ENCODE peak calls at places on chromosome 6, in five cellular contexts. D is PC-3, P is colonic mucosa, T is IMR-90, J is tibial artery. O is an unnamed sample. For H3K27me3, the result is how much of the 10 kb centered on the place peaks cover.

GRCh38 chr6:160248538-160248937 is 10.1 kb downstream of the SLC22A2 start:
- DNase-seq in D (peak), P (no peak), T (no peak), J (no peak), O (no peak)

GRCh38 chr6:111588366-111588765 is 17.3 kb downstream of the TRAF3IP2 start:
- DNase-seq in D (no peak), P (no peak), T (no peak), J (no peak), O (no peak)

GRCh38 chr6:36822506-36823269 is 16.6 kb downstream of the CPNE5 start:
- DNase-seq in D (no peak), P (no peak), T (no peak), J (no peak), O (no peak)

GRCh38 chr6:124958759-124959354 is 3.4 kb upstream of the RNF217 start:
- DNase-seq in D (no peak), P (no peak), T (peak), J (no peak), O (no peak)

GRCh38 chr6:7691675-7692452 is 34.0 kb upstream of the BMP6 start:
- DNase-seq in D (peak), P (peak), T (peak), J (no peak), O (no peak)

GRCh38 chr6:27133281-27134227 is 113.9 kb upstream of the PRSS16 start:
- DNase-seq in D (peak), P (peak), T (peak), J (peak), O (no peak)

GRCh38 chr6:92180090-92180489 is 1239.3 kb downstream of the EPHA7 start:
- DNase-seq in D (no peak), P (no peak), T (no peak), J (no peak), O (no peak)

GRCh38 chr6:105793132-105793531 is 293.0 kb upstream of the PRDM1 start:
- DNase-seq in D (peak), P (peak), T (no peak), J (no peak), O (no peak)

GRCh38 chr6:5081955-5082354 is 3.2 kb upstream of the PPP1R3G start:
- DNase-seq in D (peak), P (no peak), T (peak), J (no peak), O (no peak)

GRCh38 chr6:16239798-16240123 is 1.4 kb downstream of the GMPR start:
- DNase-seq in D (no peak), P (no peak), T (peak), J (peak), O (no peak)

GRCh38 chr6:106486236-106486635 is 125.7 kb downstream of the CRYBG1 start:
- DNase-seq in D (no peak), P (no peak), T (no peak), J (no peak), O (no peak)

GRCh38 chr6:31114540-31114876 is at the start of gene PSORS1C1:
- DNase-seq in D (peak), P (peak), T (peak), J (peak), O (peak)

GRCh38 chr6:7073810-7074525 is 33.8 kb upstream of the RREB1 start:
- DNase-seq in D (no peak), P (peak), T (no peak), J (peak), O (no peak)

GRCh38 chr6:70763754-70764153 is 96.1 kb downstream of the SMAP1 start:
- DNase-seq in D (no peak), P (no peak), T (peak), J (no peak), O (no peak)

GRCh38 chr6:137218917-137219663 is at the start of gene IFNGR1:
- DNase-seq in D (peak), P (peak), T (peak), J (peak), O (peak)

GRCh38 chr6:117138920-117139319 is 126.4 kb upstream of the VGLL2 start:
- DNase-seq in D (no peak), P (peak), T (no peak), J (no peak), O (no peak)

GRCh38 chr6:30700340-30700739 is 9.6 kb upstream of the NRM start:
- DNase-seq in D (no peak), P (no peak), T (no peak), J (peak), O (no peak)

GRCh38 chr6:36949636-36950035 is 4.9 kb upstream of the PI16 start:
- DNase-seq in D (peak), P (no peak), T (peak), J (no peak), O (no peak)

GRCh38 chr6:56637640-56638039 is 5.0 kb downstream of the DST start:
- DNase-seq in D (peak), P (no peak), T (peak), J (no peak), O (no peak)

GRCh38 chr6:6661684-6662083 is 73.2 kb downstream of the LY86 start:
- DNase-seq in D (peak), P (peak), T (peak), J (peak), O (no peak)

DNA sequence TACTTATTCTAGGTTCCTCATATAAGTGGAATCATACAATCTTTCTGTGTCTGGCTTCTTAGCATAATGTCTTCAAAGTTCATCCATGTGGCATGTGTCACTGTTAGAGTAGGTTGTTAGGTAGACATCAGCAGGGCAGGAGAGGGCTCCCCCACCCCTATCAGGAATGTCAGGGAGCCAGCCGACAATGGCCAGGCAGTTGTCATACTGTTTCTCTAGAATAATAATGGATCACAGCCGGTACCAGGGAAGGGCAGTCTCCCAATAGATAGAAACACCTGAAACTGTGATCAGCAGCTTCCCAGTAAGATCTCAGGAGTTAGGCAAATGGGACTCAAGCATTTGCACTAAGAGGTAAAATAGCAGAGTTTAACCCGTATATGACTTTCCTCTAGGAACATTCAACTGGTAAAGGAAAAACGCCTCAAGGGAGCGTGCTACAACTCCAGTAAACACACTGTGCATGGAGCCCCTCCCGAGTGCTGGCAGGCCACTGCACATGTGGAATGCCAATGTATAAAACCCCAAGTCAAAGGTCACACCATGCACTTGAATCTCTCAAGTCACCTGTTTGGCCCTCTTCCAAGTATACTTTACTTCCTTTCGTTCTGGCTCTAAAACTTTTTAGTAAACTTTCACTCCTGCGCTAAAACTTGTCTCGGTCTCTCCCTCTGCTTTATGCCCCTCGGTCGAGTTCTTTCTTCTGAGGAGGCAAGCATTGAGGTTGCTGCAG is 29.8 kb upstream of the SIRT5 start:
- DNase-seq in D (no peak), P (no peak), T (no peak), J (no peak), O (no peak)
- H3K27me3 ChIP-seq in D (under half), P (under half), T (under half), J (under half), O (under half)

GRCh38 chr6:130459316-130459715 is 93.5 kb downstream of the TMEM200A start:
- DNase-seq in D (no peak), P (no peak), T (no peak), J (no peak), O (no peak)

GRCh38 chr6:130452336-130452735 is 86.5 kb downstream of the TMEM200A start:
- DNase-seq in D (no peak), P (no peak), T (no peak), J (no peak), O (no peak)

GRCh38 chr6:130460934-130461333 is 95.1 kb downstream of the TMEM200A start:
- DNase-seq in D (no peak), P (no peak), T (no peak), J (no peak), O (no peak)

GRCh38 chr6:130453230-130453629 is 87.4 kb downstream of the TMEM200A start:
- DNase-seq in D (peak), P (no peak), T (peak), J (no peak), O (no peak)

GRCh38 chr6:130457605-130458004 is 91.8 kb downstream of the TMEM200A start:
- DNase-seq in D (no peak), P (no peak), T (no peak), J (no peak), O (no peak)
- TF ChIP-seq CTCF in D (no peak), P (no peak), T (no peak), J (no peak), O (no peak)

GRCh38 chr6:42140756-42141602 is 1.4 kb downstream of the C6orf132 start:
- DNase-seq in D (no peak), P (peak), T (no peak), J (peak), O (no peak)
- H3K27me3 ChIP-seq in D (under half), P (under half), T (under half), J (under half), O (under half)

GRCh38 chr6:32883789-32884188 is 29.8 kb downstream of the PSMB9 start:
- DNase-seq in D (no peak), P (no peak), T (peak), J (peak), O (no peak)

GRCh38 chr6:32886674-32887383 is 32.8 kb downstream of the PSMB9 start:
- DNase-seq in D (peak), P (no peak), T (peak), J (peak), O (no peak)

GRCh38 chr6:32882879-32883250 is 28.9 kb downstream of the PSMB9 start:
- DNase-seq in D (peak), P (no peak), T (peak), J (no peak), O (no peak)

GRCh38 chr6:32885698-32886286 is 31.8 kb downstream of the PSMB9 start:
- DNase-seq in D (peak), P (no peak), T (peak), J (no peak), O (no peak)

GRCh38 chr6:32888576-32888975 is 34.6 kb downstream of the PSMB9 start:
- DNase-seq in D (no peak), P (no peak), T (no peak), J (no peak), O (no peak)
- TF ChIP-seq CTCF in D (no peak), P (no peak), T (no peak), J (no peak), O (no peak)